ENCODE peak calls at places on chromosomes 11 and 22, in ten cellular contexts. D, A, M, T, W, O, V, X, K and J are unnamed samples.

GRCh38 chr11:26947904-26948639 is 45.8 kb upstream of the FIBIN start:
- DNase-seq in D (no peak), A (no peak), M (no peak), T (peak), W (no peak), O (no peak), V (no peak), X (no peak), K (peak), J (no peak)

GRCh38 chr11:123168236-123168635 is 26.8 kb downstream of the CLMP start:
- DNase-seq in D (no peak), A (no peak), M (no peak), T (no peak), W (no peak), O (no peak), V (no peak), X (no peak), K (no peak), J (no peak)

GRCh38 chr11:71372693-71373657 is 75.2 kb downstream of the DHCR7 start:
- DNase-seq in D (no peak), A (peak), M (peak), T (peak), W (no peak), O (no peak), V (no peak), X (peak), K (no peak), J (no peak)

GRCh38 chr11:890794-891600 is 19.6 kb downstream of the CHID1 start:
- DNase-seq in D (no peak), A (no peak), M (no peak), T (no peak), W (no peak), O (no peak), V (peak), X (no peak), K (no peak), J (no peak)

GRCh38 chr11:117045196-117045595 is 53.0 kb downstream of the SIK3 start:
- DNase-seq in D (no peak), A (no peak), M (no peak), T (peak), W (no peak), O (peak), V (no peak), X (no peak), K (peak), J (no peak)

GRCh38 chr11:17293308-17293707 is 16.8 kb downstream of the NUCB2 start:
- DNase-seq in D (no peak), A (no peak), M (no peak), T (no peak), W (no peak), O (no peak), V (no peak), X (no peak), K (no peak), J (no peak)

GRCh38 chr22:37242395-37242918 is 1.6 kb downstream of the RAC2 start:
- DNase-seq in D (no peak), A (no peak), M (no peak), T (peak), W (no peak), O (no peak), V (no peak), X (no peak), K (peak), J (peak)

GRCh38 chr11:2860636-2861035 is 24.9 kb downstream of the CDKN1C start:
- DNase-seq in D (no peak), A (no peak), M (peak), T (peak), W (no peak), O (no peak), V (no peak), X (no peak), K (no peak), J (no peak)

GRCh38 chr11:34594603-34595002 is 26.3 kb upstream of the EHF start:
- DNase-seq in D (no peak), A (no peak), M (no peak), T (no peak), W (no peak), O (no peak), V (no peak), X (no peak), K (peak), J (no peak)

GRCh38 chr11:77082838-77083552 is 16.2 kb downstream of the CAPN5 start:
- DNase-seq in D (no peak), A (no peak), M (no peak), T (no peak), W (no peak), O (no peak), V (no peak), X (no peak), K (no peak), J (peak)

GRCh38 chr22:47044722-47045545 is 282.5 kb downstream of the TBC1D22A start:
- DNase-seq in D (no peak), A (no peak), M (no peak), T (no peak), W (no peak), O (no peak), V (no peak), X (no peak), K (no peak), J (peak)

GRCh38 chr11:121310908-121311307 is 18.3 kb downstream of the SC5D start:
- DNase-seq in D (no peak), A (no peak), M (no peak), T (no peak), W (no peak), O (no peak), V (no peak), X (no peak), K (no peak), J (no peak)